ENCODE peak calls at places on chromosomes 11 and 22, in ten cellular contexts. B, N, Y, F, L, X, O, G, R and Q are unnamed samples.
A peak's percentile ranks its signal among the peaks of the same experiment; 100 is the strongest.

GRCh38 chr11:2093575-2094353 is 45.4 kb downstream of the IGF2 start:
- DNase-seq in R (no peak), G (peak; percentile 93), F (no peak), L (no peak), O (no peak), X (no peak), N (no peak), B (no peak), Y (no peak), Q (no peak)

GRCh38 chr11:83895516-83895915 is 609.3 kb upstream of the CCDC90B start:
- DNase-seq in B (no peak), O (no peak), Y (no peak), L (no peak), X (no peak), F (no peak), N (no peak), R (no peak), G (no peak), Q (no peak)

GRCh38 chr11:109138200-109138599 is 283.8 kb upstream of the C11orf87 start:
- DNase-seq in Y (no peak), R (no peak), L (no peak), O (no peak), N (no peak), X (no peak), B (no peak), F (no peak), G (peak; percentile 15), Q (peak; percentile 65)

GRCh38 chr22:45863981-45864751 is 112.8 kb downstream of the WNT7B start:
- DNase-seq in G (peak; percentile 54), F (peak; percentile 72), L (no peak), X (peak; percentile 47), B (peak; percentile 46), O (peak; percentile 82), Y (peak; percentile 82), N (peak; percentile 32), R (peak; percentile 57), Q (peak; percentile 50)

GRCh38 chr22:41410311-41410751 is 28.6 kb downstream of the TEF start:
- DNase-seq in Y (no peak), F (no peak), O (no peak), G (no peak), L (no peak), B (peak; percentile 73), N (no peak), X (peak; percentile 95), R (no peak), Q (no peak)

GRCh38 chr22:21650823-21651520 is 8.9 kb downstream of the SDF2L1 start:
- DNase-seq in X (no peak), B (no peak), R (no peak), G (peak; percentile 19), Y (no peak), L (no peak), F (no peak), O (no peak), N (no peak), Q (no peak)

GRCh38 chr11:97687106-97687505 is 1297.3 kb downstream of the JRKL start:
- DNase-seq in B (no peak), N (no peak), F (no peak), X (no peak), G (no peak), Y (peak; percentile 66), R (no peak), L (no peak), O (no peak), Q (no peak)

GRCh38 chr22:40385041-40385782 is 14.8 kb downstream of the SGSM3 start:
- DNase-seq in B (no peak), N (no peak), L (no peak), G (no peak), Y (no peak), X (no peak), O (no peak), F (peak; percentile 82), R (no peak), Q (no peak)

GRCh38 chr11:126088999-126089398 is 26.3 kb upstream of the CDON start:
- DNase-seq in L (no peak), R (no peak), N (no peak), Y (no peak), F (no peak), O (no peak), B (no peak), X (no peak), G (no peak), Q (no peak)

GRCh38 chr11:10893713-10894112 is 35.9 kb upstream of the ZBED5 start:
- DNase-seq in N (no peak), F (no peak), O (no peak), B (no peak), R (peak; percentile 83), G (peak; percentile 72), X (no peak), Y (no peak), L (no peak), Q (peak; percentile 74)

GRCh38 chr11:125451400-125452124 is 44.5 kb downstream of the FEZ1 start:
- DNase-seq in B (peak; percentile 34), L (no peak), F (no peak), Y (peak; percentile 72), R (no peak), N (no peak), G (peak; percentile 20), O (no peak), X (peak; percentile 81), Q (peak; percentile 34)

GRCh38 chr11:132972565-132972964 is 559.7 kb downstream of the OPCML start:
- DNase-seq in L (no peak), O (no peak), Y (no peak), F (no peak), B (no peak), X (no peak), G (no peak), R (no peak), N (no peak), Q (no peak)

GRCh38 chr11:13328276-13328675 is 50.7 kb downstream of the BMAL1 start:
- DNase-seq in N (no peak), L (no peak), O (no peak), B (no peak), G (no peak), R (no peak), F (no peak), Y (no peak), X (no peak), Q (no peak)

GRCh38 chr11:66745356-66746235 is 16.6 kb upstream of the SPTBN2 start:
- DNase-seq in N (peak; percentile 14), B (peak; percentile 32), X (peak; percentile 54), F (peak; percentile 81), G (peak; percentile 32), R (peak; percentile 84), O (peak; percentile 39), Y (no peak), L (no peak), Q (no peak)

GRCh38 chr11:12167098-12167999 is 57.0 kb downstream of the MICAL2 start:
- DNase-seq in G (peak; percentile 89), O (no peak), Y (no peak), R (peak; percentile 98), N (peak; percentile 15), L (no peak), B (no peak), X (peak; percentile 41), F (no peak), Q (peak; percentile 91)

GRCh38 chr11:29448246-29448877 is 568.5 kb downstream of the KCNA4 start:
- DNase-seq in X (peak; percentile 8), O (no peak), B (peak; percentile 48), N (peak; percentile 14), L (no peak), R (peak; percentile 11), Y (peak; percentile 21), G (peak; percentile 65), F (peak; percentile 5), Q (peak; percentile 41)

GRCh38 chr22:31344369-31345330 is 1.5 kb downstream of the PATZ1 start:
- DNase-seq in F (peak; percentile 65), N (no peak), B (peak; percentile 59), X (peak; percentile 38), L (no peak), G (peak; percentile 50), Y (no peak), R (no peak), O (peak; percentile 15), Q (peak; percentile 76)

GRCh38 chr22:45218974-45219373 is 21.7 kb downstream of the KIAA0930 start:
- DNase-seq in F (peak; percentile 75), O (peak; percentile 33), R (no peak), X (no peak), N (no peak), Y (peak; percentile 93), L (no peak), G (no peak), B (no peak), Q (no peak)

GRCh38 chr11:70662691-70663098 is 264.4 kb downstream of the CTTN start:
- DNase-seq in B (no peak), X (no peak), G (no peak), L (no peak), R (no peak), F (no peak), Y (no peak), O (no peak), N (no peak), Q (no peak)

GRCh38 chr22:21915624-21916308 is 36.9 kb downstream of the PPM1F start:
- DNase-seq in F (no peak), X (no peak), N (no peak), B (no peak), G (no peak), Y (no peak), O (no peak), R (no peak), L (no peak), Q (no peak)